ENCODE peak calls at places on chromosomes 6 and 20, in six cellular contexts. B is SK-N-SH, M is HepG2, K is GM12878, L is fibroblast of lung, G is H9. T is an unnamed sample.

GRCh38 chr6:37105782-37106137 is 64.2 kb upstream of the PIM1 start:
- DNase-seq in G (no peak), L (no peak), B (no peak), M (no peak), K (no peak), T (no peak)

GRCh38 chr20:57475388-57476072 is 49.4 kb downstream of the CTCFL start:
- DNase-seq in K (no peak), B (no peak), M (no peak), L (no peak), G (no peak), T (peak)

GRCh38 chr20:44011251-44011940 is 96.7 kb downstream of the TOX2 start:
- DNase-seq in G (peak), L (no peak), B (peak), M (no peak), K (no peak), T (peak)

GRCh38 chr6:134938896-134939295 is 11.0 kb downstream of the ALDH8A1 start:
- DNase-seq in K (peak), L (no peak), G (no peak), M (no peak), B (no peak), T (no peak)

GRCh38 chr6:162177733-162178132 is 549.8 kb downstream of the PRKN start:
- DNase-seq in L (peak), K (no peak), B (peak), G (peak), M (no peak), T (peak)

GRCh38 chr20:62617711-62618483 is 24.4 kb upstream of the SLCO4A1 start:
- DNase-seq in M (peak), B (no peak), L (no peak), K (no peak), G (no peak), T (no peak)

GRCh38 chr6:14968056-14968643 is 277.7 kb upstream of the JARID2 start:
- DNase-seq in G (no peak), B (no peak), M (no peak), L (no peak), K (no peak), T (no peak)

GRCh38 chr6:15663057-15663638 is 320 bp upstream of the DTNBP1 start:
- DNase-seq in M (no peak), K (peak), L (peak), G (no peak), B (peak), T (no peak)

GRCh38 chr20:34452281-34452982 is 63.8 kb upstream of the DYNLRB1 start:
- DNase-seq in K (no peak), L (no peak), B (peak), G (no peak), M (no peak), T (no peak)

GRCh38 chr6:11929451-11929850 is 82.7 kb upstream of the HIVEP1 start:
- DNase-seq in G (no peak), K (no peak), B (no peak), M (no peak), L (no peak), T (no peak)

GRCh38 chr6:111626446-111626845 is 20.8 kb upstream of the TRAF3IP2 start:
- DNase-seq in B (no peak), K (no peak), L (no peak), M (no peak), G (no peak), T (no peak)

GRCh38 chr6:149331871-149332270 is 14.4 kb downstream of the TAB2 start:
- DNase-seq in M (no peak), K (no peak), L (no peak), B (no peak), G (no peak), T (no peak)

GRCh38 chr6:5323979-5324378 is 62.7 kb downstream of the FARS2 start:
- DNase-seq in B (no peak), G (no peak), L (no peak), K (no peak), M (no peak), T (no peak)

GRCh38 chr20:62885046-62885445 is 23.4 kb upstream of the TCFL5 start:
- DNase-seq in B (no peak), L (no peak), M (no peak), K (no peak), G (no peak), T (no peak)

GRCh38 chr6:157144861-157145260 is 178.5 kb downstream of the TMEM242 start:
- DNase-seq in B (no peak), L (no peak), G (no peak), M (no peak), K (no peak), T (no peak)

GRCh38 chr6:122407712-122408111 is 8.3 kb downstream of the HSF2 start:
- DNase-seq in B (no peak), K (no peak), L (no peak), G (no peak), M (no peak), T (no peak)

GRCh38 chr6:11275598-11275997 is 43.1 kb upstream of the NEDD9 start:
- DNase-seq in M (peak), B (no peak), K (peak), G (no peak), L (no peak), T (no peak)

DNA sequence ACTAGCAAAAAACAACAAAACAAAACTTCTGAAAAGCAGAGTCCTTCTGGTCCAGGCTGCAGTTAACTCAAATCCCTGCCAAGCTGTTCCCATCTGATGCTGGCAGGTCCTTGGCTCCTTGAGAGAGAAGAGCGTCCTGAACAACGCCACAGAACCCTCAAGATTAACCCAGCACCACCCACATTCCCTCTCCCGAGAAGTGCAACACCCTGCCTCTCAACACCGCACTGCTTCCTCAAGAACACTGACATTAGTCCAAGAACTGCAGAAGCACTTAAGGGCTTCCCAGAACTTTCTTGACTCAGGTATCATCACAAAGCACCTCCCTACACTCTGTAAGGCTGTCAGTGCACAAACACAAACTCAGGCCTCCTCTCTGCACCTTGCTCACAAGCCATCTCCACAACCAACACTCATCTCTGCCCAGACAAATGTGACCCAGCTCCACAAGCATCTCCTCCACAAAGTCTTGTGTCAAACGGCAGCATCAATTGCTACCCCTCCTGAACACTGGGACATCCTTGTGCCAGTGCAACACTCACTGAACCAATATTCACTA is 7.5 kb downstream of the MRPL14 start:
- DNase-seq in M (no peak), G (no peak), K (no peak), L (no peak), B (no peak), T (no peak)
- H3K27ac ChIP-seq in M (peak), G (no peak), K (no peak), L (peak), B (no peak), T (no peak)

GRCh38 chr6:21171801-21172200 is 421.8 kb upstream of the SOX4 start:
- DNase-seq in B (no peak), L (peak), G (no peak), K (no peak), M (no peak), T (no peak)

GRCh38 chr6:21176197-21176596 is 417.4 kb upstream of the SOX4 start:
- DNase-seq in M (no peak), G (no peak), K (no peak), L (no peak), B (no peak), T (no peak)

DNA sequence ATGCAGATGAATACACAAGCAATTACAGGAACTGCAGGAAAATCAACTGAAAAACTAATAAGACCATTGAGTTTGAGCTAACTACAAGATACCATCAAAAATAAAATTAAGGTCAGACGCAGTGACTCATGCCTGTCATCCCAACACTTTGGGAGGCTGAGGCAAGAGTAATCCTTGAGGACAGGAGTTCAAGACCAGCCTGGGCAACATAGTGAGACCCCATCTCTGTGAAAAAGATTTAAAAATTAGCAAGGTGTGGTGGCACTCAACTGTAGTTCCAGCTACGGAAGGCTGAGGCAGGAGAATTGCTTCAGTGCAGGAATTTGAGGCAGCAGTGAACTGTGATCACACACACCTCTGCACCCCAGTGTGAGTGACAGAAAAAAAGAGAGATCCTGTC is 419.9 kb upstream of the SOX4 start:
- DNase-seq in M (no peak), G (no peak), B (no peak), K (no peak), L (no peak), T (no peak)
- TF ChIP-seq CTCF in M (no peak), G (no peak), B (no peak), K (no peak), L (no peak), T (no peak)

GRCh38 chr6:6505111-6505510 is 83.4 kb upstream of the LY86 start:
- DNase-seq in G (no peak), B (no peak), L (no peak), K (no peak), M (no peak), T (no peak)

GRCh38 chr6:6497541-6497940 is 91.0 kb upstream of the LY86 start:
- DNase-seq in L (no peak), K (no peak), G (no peak), M (no peak), B (no peak), T (no peak)

GRCh38 chr6:6497976-6498375 is 90.5 kb upstream of the LY86 start:
- DNase-seq in G (no peak), L (no peak), B (no peak), M (no peak), K (no peak), T (peak)

GRCh38 chr6:6508603-6509002 is 79.9 kb upstream of the LY86 start:
- DNase-seq in M (no peak), G (no peak), L (no peak), B (no peak), K (no peak), T (no peak)

DNA sequence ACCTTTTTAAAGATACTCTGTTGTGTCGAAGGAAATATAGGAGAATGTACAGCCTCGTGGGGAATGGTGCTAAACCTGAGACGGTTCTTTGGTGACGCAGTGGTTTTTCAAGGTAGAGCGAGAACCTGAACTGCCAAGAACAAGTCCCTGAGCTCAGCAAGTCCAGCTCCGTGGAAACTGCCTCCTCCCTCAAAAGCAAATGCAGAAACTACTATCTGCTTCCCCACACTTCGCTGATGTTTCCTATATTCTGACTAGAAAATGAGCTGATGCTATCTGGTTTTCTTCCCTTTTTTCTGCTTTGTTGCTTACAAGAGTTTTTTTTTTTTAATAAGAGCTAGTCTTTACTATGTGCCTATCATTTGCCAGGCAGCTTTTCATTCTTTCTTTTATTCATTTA is 85.3 kb upstream of the LY86 start:
- DNase-seq in L (no peak), B (no peak), M (no peak), K (no peak), G (no peak), T (no peak)
- H3K9ac ChIP-seq in L (no peak), B (no peak), M (no peak), K (no peak), G (no peak), T (no peak)

DNA sequence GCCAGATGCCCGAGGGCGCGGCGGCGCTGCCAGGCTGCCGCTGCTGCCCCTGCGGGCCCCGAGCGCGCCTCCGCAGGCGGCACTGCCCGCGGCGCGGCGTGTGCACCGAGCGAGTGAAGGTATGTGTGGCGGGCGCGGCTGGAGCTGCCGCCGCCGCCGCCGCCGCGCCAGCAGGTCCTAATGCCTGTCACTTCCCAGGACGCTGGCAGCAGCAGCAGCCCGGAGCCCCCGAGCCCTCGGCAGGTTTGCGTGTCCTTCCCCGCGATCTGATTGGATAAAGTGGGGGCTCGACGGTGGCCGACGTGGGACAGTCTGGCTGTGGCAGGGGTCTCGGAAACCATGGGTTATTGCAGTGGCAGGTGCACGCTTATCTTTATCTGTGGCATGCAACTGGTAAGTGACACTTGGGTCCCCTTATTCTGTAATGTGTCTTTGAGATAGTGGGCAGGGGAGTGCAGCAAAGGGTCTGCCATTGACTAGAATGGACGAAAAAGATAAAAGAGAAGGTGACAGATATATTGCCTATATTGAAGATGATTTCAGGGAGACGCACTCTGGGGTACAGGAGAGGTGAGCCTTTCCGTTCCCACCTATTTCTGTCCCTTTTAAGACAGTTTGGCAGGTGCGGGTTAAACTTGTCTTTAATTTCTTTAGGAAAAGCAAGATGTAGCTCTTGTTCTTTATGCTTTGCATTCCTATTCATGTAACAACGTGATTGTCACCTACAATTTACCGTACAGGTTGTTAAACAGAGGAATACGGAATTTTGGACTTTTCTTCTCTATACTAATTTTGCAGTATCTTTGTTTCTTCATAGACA is at the start of gene NKAIN2:
- DNase-seq in K (no peak), L (no peak), B (no peak), M (no peak), G (peak), T (peak)
- H3K27ac ChIP-seq in K (no peak), L (no peak), B (no peak), M (no peak), G (no peak), T (no peak)

T was measured in endodermal cell.